ENCODE peak calls at places on chromosomes 16 and 17, in four cellular contexts. W is cerebellar cortex, K is left lung, N is iris pigment epithelial cell. T is an unnamed sample.

GRCh38 chr17:66716236-66717026 is 118.5 kb upstream of the CACNG5 start:
- DNase-seq in W (no peak), K (no peak), N (no peak), T (peak; percentile 14)

GRCh38 chr17:51563961-51564360 is 303.6 kb downstream of the UTP18 start:
- DNase-seq in K (no peak), N (no peak), W (no peak), T (no peak)

GRCh38 chr17:37259030-37259735 is 116.6 kb upstream of the C17orf78 start:
- DNase-seq in N (peak; percentile 83), K (no peak), W (no peak), T (peak; percentile 86)

GRCh38 chr16:12494716-12495115 is 309.0 kb downstream of the CPPED1 start:
- DNase-seq in W (no peak), N (no peak), K (no peak), T (no peak)

GRCh38 chr17:7636192-7636591 is 6.3 kb downstream of the SHBG start:
- DNase-seq in K (no peak), N (no peak), W (no peak), T (no peak)

GRCh38 chr17:78144146-78144719 is 2.0 kb upstream of the C17orf99 start:
- DNase-seq in N (peak; percentile 77), W (no peak), K (peak; percentile 89), T (peak; percentile 25)

GRCh38 chr17:68195667-68196393 is 52.0 kb upstream of the AMZ2 start:
- DNase-seq in K (no peak), N (no peak), W (no peak), T (no peak)

GRCh38 chr17:7419833-7420610 is at the start of gene SPEM1:
- DNase-seq in N (no peak), W (no peak), K (peak; percentile 61), T (no peak)

GRCh38 chr17:75785016-75785769 is 587 bp downstream of the UNK start:
- DNase-seq in N (peak; percentile 88), K (peak; percentile 97), W (peak; percentile 83), T (peak; percentile 72)

GRCh38 chr17:11618861-11619566 is 20.7 kb downstream of the DNAH9 start:
- DNase-seq in W (no peak), K (no peak), N (no peak), T (no peak)

GRCh38 chr17:7922499-7923289 is 6.6 kb upstream of the RNF227 start:
- DNase-seq in W (peak; percentile 72), K (peak; percentile 96), N (peak; percentile 82), T (peak; percentile 73)

GRCh38 chr16:10577305-10578202 is 2.8 kb downstream of the EMP2 start:
- DNase-seq in N (no peak), W (no peak), K (no peak), T (no peak)

GRCh38 chr16:81210807-81211206 is 27.7 kb upstream of the BCO1 start:
- DNase-seq in N (no peak), W (no peak), K (no peak), T (no peak)

GRCh38 chr16:85370881-85371651 is 242.1 kb upstream of the GSE1 start:
- DNase-seq in W (no peak), K (peak; percentile 87), N (no peak), T (no peak)

GRCh38 chr16:58027341-58028167 is 2.0 kb downstream of the MMP15 start:
- DNase-seq in N (peak; percentile 54), W (peak; percentile 51), K (peak; percentile 81), T (peak; percentile 10)

GRCh38 chr17:14637260-14637659 is 336.4 kb downstream of the HS3ST3B1 start:
- DNase-seq in W (no peak), N (no peak), K (no peak), T (no peak)

GRCh38 chr17:79699386-79700036 is 31.2 kb upstream of the ENPP7 start:
- DNase-seq in W (no peak), N (no peak), K (no peak), T (no peak)

GRCh38 chr16:27495191-27495590 is 54.5 kb downstream of the GTF3C1 start:
- DNase-seq in N (peak; percentile 40), W (peak; percentile 56), K (no peak), T (peak; percentile 90)

GRCh38 chr17:45904886-45905285 is 10.5 kb downstream of the MAPT start:
- DNase-seq in W (peak; percentile 35), N (no peak), K (no peak), T (no peak)

GRCh38 chr17:62713096-62713870 is 85.8 kb downstream of the MRC2 start:
- DNase-seq in K (no peak), W (no peak), N (no peak), T (no peak)

GRCh38 chr17:35171834-35172233 is 22.4 kb downstream of the SLC35G3 start:
- DNase-seq in N (peak; percentile 38), W (no peak), K (no peak), T (no peak)

GRCh38 chr17:78022425-78022824 is 63.9 kb downstream of the TNRC6C start:
- DNase-seq in K (no peak), N (no peak), W (no peak), T (no peak)

GRCh38 chr17:51764387-51764971 is 394.0 kb downstream of the CA10 start:
- DNase-seq in N (peak; percentile 63), K (no peak), W (peak; percentile 94), T (peak; percentile 22)

GRCh38 chr16:379183-379960 is 2.4 kb downstream of the PGAP6 start:
- DNase-seq in W (peak; percentile 88), N (no peak), K (peak; percentile 90), T (no peak)

GRCh38 chr17:38877130-38877851 is 7.4 kb downstream of the LASP1 start:
- DNase-seq in W (no peak), K (no peak), N (no peak), T (no peak)

T was measured in astrocyte.